ENCODE peak calls at places on chromosomes 12 and 14, in nine cellular contexts. V is HTR-8/SVneo; Z is T-cell; K is A172; P is H9; R is stimulated activated CD8-positive, alpha-beta memory T cell treated with anti-CD3 and anti-CD28 coated beads, Interleukin-2, amount 100 ng/mL, for 1 hour; T is fibroblast of lung; F is aorta; Y is substantia nigra. M is an unnamed sample.

GRCh38 chr12:27610380-27610779 is 85.9 kb upstream of the REP15 start:
- DNase-seq in V (peak), Z (no peak), K (peak), P (no peak), R (no peak), T (peak), F (no peak), Y (no peak), M (no peak)

GRCh38 chr14:95211721-95212504 is 54.6 kb upstream of the DICER1 start:
- DNase-seq in V (no peak), Z (no peak), K (no peak), P (no peak), R (no peak), T (no peak), F (no peak), Y (no peak), M (no peak)

GRCh38 chr12:24073170-24073810 is 123.8 kb upstream of the SOX5 start:
- DNase-seq in V (no peak), Z (no peak), K (no peak), P (no peak), R (no peak), T (no peak), F (no peak), Y (no peak), M (no peak)

GRCh38 chr14:98926151-98926550 is 345.8 kb downstream of the BCL11B start:
- DNase-seq in V (no peak), Z (peak), K (no peak), P (no peak), R (no peak), T (no peak), F (peak), Y (no peak), M (no peak)

GRCh38 chr14:92513204-92513965 is at the start of gene RIN3:
- DNase-seq in V (peak), Z (peak), K (peak), P (peak), R (no peak), T (peak), F (peak), Y (no peak), M (peak)

GRCh38 chr14:95741051-95741490 is 27.1 kb upstream of the TCL1A start:
- DNase-seq in V (peak), Z (no peak), K (no peak), P (no peak), R (no peak), T (no peak), F (no peak), Y (no peak), M (no peak)

GRCh38 chr12:25187781-25188180 is 7.2 kb downstream of the DNAI7 start:
- DNase-seq in V (peak), Z (no peak), K (peak), P (no peak), R (no peak), T (peak), F (no peak), Y (no peak), M (no peak)

GRCh38 chr12:38392584-38393144 is 76.1 kb downstream of the ALG10B start:
- DNase-seq in V (no peak), Z (no peak), K (peak), P (no peak), R (no peak), T (no peak), F (no peak), Y (no peak), M (no peak)

GRCh38 chr12:107662431-107662830 is 23.2 kb upstream of the PWP1 start:
- DNase-seq in V (no peak), Z (no peak), K (no peak), P (no peak), R (no peak), T (no peak), F (peak), Y (no peak), M (no peak)

GRCh38 chr12:46389130-46389616 is 16.6 kb upstream of the SLC38A2 start:
- DNase-seq in V (no peak), Z (no peak), K (no peak), P (no peak), R (no peak), T (peak), F (peak), Y (no peak), M (no peak)

GRCh38 chr14:94395900-94396574 is 7.6 kb upstream of the SERPINA1 start:
- DNase-seq in V (no peak), Z (no peak), K (no peak), P (no peak), R (no peak), T (no peak), F (no peak), Y (no peak), M (no peak)

GRCh38 chr14:103727313-103728000 is 11.8 kb downstream of the ZFYVE21 start:
- DNase-seq in V (no peak), Z (no peak), K (no peak), P (peak), R (no peak), T (no peak), F (peak), Y (no peak), M (no peak)

GRCh38 chr14:20454359-20454644 is 310 bp downstream of the OSGEP start:
- DNase-seq in V (no peak), Z (peak), K (peak), P (no peak), R (no peak), T (no peak), F (no peak), Y (no peak), M (no peak)

GRCh38 chr14:78836777-78837176 is 666.6 kb downstream of the NRXN3 start:
- DNase-seq in V (peak), Z (no peak), K (peak), P (peak), R (no peak), T (peak), F (no peak), Y (peak), M (peak)

GRCh38 chr14:64191756-64192155 is 102.4 kb downstream of the ESR2 start:
- DNase-seq in V (peak), Z (no peak), K (peak), P (no peak), R (no peak), T (peak), F (no peak), Y (no peak), M (no peak)

GRCh38 chr12:32734952-32735351 is 20.7 kb downstream of the YARS2 start:
- DNase-seq in V (no peak), Z (no peak), K (no peak), P (no peak), R (no peak), T (no peak), F (no peak), Y (no peak), M (no peak)

GRCh38 chr14:79584679-79585078 is 626.6 kb downstream of the DIO2 start:
- DNase-seq in V (peak), Z (no peak), K (peak), P (no peak), R (no peak), T (peak), F (no peak), Y (no peak), M (no peak)

GRCh38 chr12:119198440-119198839 is 19.7 kb downstream of the HSPB8 start:
- DNase-seq in V (no peak), Z (no peak), K (no peak), P (no peak), R (no peak), T (no peak), F (no peak), Y (no peak), M (no peak)

GRCh38 chr12:93813181-93813580 is 136.0 kb downstream of the CRADD start:
- DNase-seq in V (no peak), Z (no peak), K (no peak), P (no peak), R (no peak), T (peak), F (no peak), Y (no peak), M (no peak)

GRCh38 chr14:88993946-88994345 is 169.5 kb downstream of the TTC8 start:
- DNase-seq in V (no peak), Z (no peak), K (peak), P (no peak), R (no peak), T (no peak), F (no peak), Y (no peak), M (no peak)